ENCODE peak calls at places on chromosomes 6 and 20, in six cellular contexts. S is tibial nerve; G is ELR; M is AG04450; A is activated naive CD8-positive, alpha-beta T cell treated with anti-CD3 and anti-CD28 coated beads for 36 hours; F is psoas muscle. P is an unnamed sample.

GRCh38 chr6:30981942-30982772 is 1.4 kb upstream of the MUC21 start:
- DNase-seq in S (peak; percentile 22), G (peak; percentile 43), M (peak; percentile 39), A (no peak), F (no peak), P (peak; percentile 27)

GRCh38 chr20:60060593-60060992 is 102.4 kb downstream of the CDH26 start:
- DNase-seq in S (no peak), G (no peak), M (no peak), A (no peak), F (peak; percentile 86), P (no peak)

GRCh38 chr6:156862711-156863110 is 85.5 kb downstream of the ARID1B start:
- DNase-seq in S (no peak), G (no peak), M (no peak), A (no peak), F (no peak), P (no peak)

GRCh38 chr20:16312998-16313397 is 260.2 kb downstream of the KIF16B start:
- DNase-seq in S (no peak), G (no peak), M (no peak), A (no peak), F (no peak), P (no peak)

GRCh38 chr20:59063358-59064213 is 21.0 kb upstream of the PRELID3B start:
- DNase-seq in S (no peak), G (peak; percentile 87), M (peak; percentile 38), A (no peak), F (no peak), P (no peak)

GRCh38 chr6:140052757-140053729 is 678.6 kb upstream of the CITED2 start:
- DNase-seq in S (no peak), G (peak; percentile 73), M (no peak), A (no peak), F (peak; percentile 23), P (no peak)

GRCh38 chr6:22709804-22710203 is 140.4 kb downstream of the HDGFL1 start:
- DNase-seq in S (no peak), G (no peak), M (no peak), A (no peak), F (no peak), P (no peak)

GRCh38 chr6:10908228-10908627 is 21.4 kb downstream of the SYCP2L start:
- DNase-seq in S (no peak), G (no peak), M (no peak), A (no peak), F (no peak), P (no peak)

GRCh38 chr6:45791600-45792168 is 224.0 kb downstream of the CLIC5 start:
- DNase-seq in S (no peak), G (peak; percentile 70), M (peak; percentile 20), A (no peak), F (no peak), P (no peak)

GRCh38 chr6:83827050-83827449 is 26.1 kb upstream of the RIPPLY2 start:
- DNase-seq in S (no peak), G (peak; percentile 18), M (no peak), A (no peak), F (no peak), P (no peak)

GRCh38 chr6:116287668-116288282 is 8.0 kb upstream of the TSPYL1 start:
- DNase-seq in S (no peak), G (peak; percentile 78), M (no peak), A (no peak), F (no peak), P (no peak)

GRCh38 chr6:68040312-68040778 is 594.7 kb upstream of the ADGRB3 start:
- DNase-seq in S (no peak), G (no peak), M (no peak), A (no peak), F (no peak), P (no peak)

GRCh38 chr20:12956303-12956702 is 52.5 kb upstream of the SPTLC3 start:
- DNase-seq in S (no peak), G (no peak), M (no peak), A (no peak), F (no peak), P (no peak)

GRCh38 chr6:43972915-43973304 is 154.3 kb downstream of the MRPL14 start:
- DNase-seq in S (peak; percentile 37), G (peak; percentile 90), M (peak; percentile 80), A (no peak), F (peak; percentile 94), P (peak; percentile 78)

GRCh38 chr20:39676236-39676635 is 714.1 kb downstream of the DHX35 start:
- DNase-seq in S (no peak), G (no peak), M (no peak), A (no peak), F (no peak), P (no peak)

GRCh38 chr6:66900081-66900770 is 1193.2 kb upstream of the EYS start:
- DNase-seq in S (no peak), G (no peak), M (no peak), A (no peak), F (no peak), P (no peak)

GRCh38 chr6:44128020-44128917 is 915 bp downstream of the TMEM63B start:
- DNase-seq in S (peak; percentile 19), G (peak; percentile 74), M (no peak), A (peak; percentile 22), F (peak; percentile 74), P (peak; percentile 58)

GRCh38 chr6:25288518-25288917 is 9.3 kb downstream of the CARMIL1 start:
- DNase-seq in S (no peak), G (no peak), M (no peak), A (no peak), F (no peak), P (no peak)

GRCh38 chr6:143941852-143942627 is 66.0 kb downstream of the PLAGL1 start:
- DNase-seq in S (peak; percentile 24), G (peak; percentile 81), M (no peak), A (peak; percentile 63), F (peak; percentile 64), P (no peak)

GRCh38 chr6:123214433-123214832 is 218.4 kb downstream of the CLVS2 start:
- DNase-seq in S (no peak), G (no peak), M (no peak), A (no peak), F (no peak), P (no peak)

GRCh38 chr20:2210646-2211556 is 84.9 kb upstream of the TGM3 start:
- DNase-seq in S (peak; percentile 25), G (peak; percentile 83), M (no peak), A (no peak), F (no peak), P (no peak)

GRCh38 chr6:44955145-44955544 is 373.0 kb upstream of the RUNX2 start:
- DNase-seq in S (no peak), G (no peak), M (no peak), A (no peak), F (no peak), P (no peak)

P was measured in breast epithelium.